ENCODE peak calls at places on chromosome 2, in six cellular contexts. P is left ventricle myocardium inferior; F is stimulated activated naive CD4-positive, alpha-beta T cell treated with Interleukin-2 at 50 U/mL for 16 hours; H is iris pigment epithelial cell; E is mucosa of gallbladder; M is activated naive CD4-positive, alpha-beta T cell. D is an unnamed sample.

GRCh38 chr2:133777607-133778006 is 209.3 kb upstream of the NCKAP5 start:
- DNase-seq in P (peak), F (no peak), H (peak), E (no peak), M (no peak), D (peak)

GRCh38 chr2:158755310-158755709 is 39.8 kb upstream of the DAPL1 start:
- DNase-seq in P (no peak), F (no peak), H (no peak), E (no peak), M (no peak), D (no peak)

GRCh38 chr2:133146893-133147292 is 421.4 kb downstream of the NCKAP5 start:
- DNase-seq in P (no peak), F (no peak), H (no peak), E (no peak), M (no peak), D (peak)

GRCh38 chr2:38427936-38428335 is 50.9 kb upstream of the ATL2 start:
- DNase-seq in P (no peak), F (no peak), H (no peak), E (no peak), M (no peak), D (no peak)

GRCh38 chr2:23291274-23291673 is 93.7 kb upstream of the KLHL29 start:
- DNase-seq in P (no peak), F (no peak), H (no peak), E (no peak), M (no peak), D (peak)

GRCh38 chr2:216548901-216549321 is 50.3 kb downstream of the RPL37A start:
- DNase-seq in P (peak), F (no peak), H (peak), E (peak), M (no peak), D (no peak)

GRCh38 chr2:1591978-1592907 is 152.1 kb downstream of the PXDN start:
- DNase-seq in P (peak), F (no peak), H (peak), E (peak), M (no peak), D (peak)

GRCh38 chr2:165720526-165720925 is 73.5 kb downstream of the GALNT3 start:
- DNase-seq in P (no peak), F (no peak), H (peak), E (no peak), M (no peak), D (peak)

GRCh38 chr2:223055836-223056235 is 3.8 kb downstream of the KCNE4 start:
- DNase-seq in P (no peak), F (no peak), H (peak), E (no peak), M (no peak), D (peak)

D was measured in EH.